ENCODE peak calls at places on chromosomes 13 and 19, in four cellular contexts. F, X, Y and U are unnamed samples.
A peak's percentile ranks its signal among the peaks of the same experiment; 100 is the strongest.

GRCh38 chr19:49887037-49887652 is 9.5 kb downstream of the IL4I1 start:
- DNase-seq in X (no peak), F (no peak), Y (no peak), U (no peak)

GRCh38 chr19:6097911-6098310 is 12.4 kb downstream of the RFX2 start:
- DNase-seq in F (no peak), X (no peak), Y (no peak), U (no peak)

GRCh38 chr19:3249408-3249807 is 24.9 kb downstream of the CELF5 start:
- DNase-seq in X (no peak), Y (no peak), F (no peak), U (no peak)

GRCh38 chr19:33086955-33087354 is 6.0 kb downstream of the GPATCH1 start:
- DNase-seq in Y (no peak), X (no peak), F (no peak), U (no peak)

GRCh38 chr13:57704031-57704430 is 72.5 kb downstream of the PCDH17 start:
- DNase-seq in F (no peak), Y (no peak), X (no peak), U (no peak)

GRCh38 chr13:108508263-108508662 is 121.1 kb upstream of the MYO16 start:
- DNase-seq in F (no peak), X (no peak), Y (no peak), U (no peak)

GRCh38 chr13:40172878-40173277 is 493.6 kb downstream of the FOXO1 start:
- DNase-seq in Y (no peak), F (no peak), X (no peak), U (no peak)

GRCh38 chr19:51250786-51251452 is at the start of gene SIGLECL1:
- DNase-seq in X (no peak), Y (no peak), F (no peak), U (no peak)

GRCh38 chr13:44236370-44236769 is 137.3 kb upstream of the SERP2 start:
- DNase-seq in F (no peak), X (no peak), Y (peak; percentile 51), U (no peak)

GRCh38 chr19:4967738-4968461 is 1.0 kb upstream of the KDM4B start:
- DNase-seq in Y (no peak), X (no peak), F (no peak), U (no peak)

GRCh38 chr13:99269627-99270252 is 11.6 kb upstream of the GPR18 start:
- DNase-seq in X (no peak), F (no peak), Y (no peak), U (no peak)

GRCh38 chr13:46552302-46552680 is 679 bp upstream of the LRCH1 start:
- DNase-seq in Y (no peak), F (no peak), X (no peak), U (no peak)

GRCh38 chr13:98313938-98314292 is 136.8 kb upstream of the RNF113B start:
- DNase-seq in Y (no peak), X (no peak), F (no peak), U (no peak)

GRCh38 chr19:29810504-29810871 is 1.3 kb upstream of the CCNE1 start:
- DNase-seq in Y (no peak), F (no peak), X (peak; percentile 25), U (no peak)

GRCh38 chr19:13938361-13939027 is at the start of gene PODNL1:
- DNase-seq in Y (no peak), F (no peak), X (no peak), U (no peak)

GRCh38 chr13:45472171-45472705 is 7.5 kb downstream of the COG3 start:
- DNase-seq in F (no peak), Y (no peak), X (no peak), U (no peak)

GRCh38 chr19:17183271-17183757 is 31.8 kb upstream of the USE1 start:
- DNase-seq in F (no peak), X (no peak), Y (no peak), U (no peak)

GRCh38 chr13:109146393-109146792 is 517.0 kb downstream of the MYO16 start:
- DNase-seq in X (no peak), F (no peak), Y (no peak), U (no peak)

GRCh38 chr19:18915639-18916038 is 3.5 kb downstream of the COPE start:
- DNase-seq in F (no peak), Y (no peak), X (no peak), U (no peak)

GRCh38 chr19:35889370-35890112 is 10.8 kb downstream of the NFKBID start:
- DNase-seq in F (no peak), X (no peak), Y (no peak), U (peak; percentile 1)

GRCh38 chr19:45514376-45515051 is 7.2 kb downstream of the VASP start:
- DNase-seq in X (no peak), Y (no peak), F (no peak), U (no peak)

GRCh38 chr19:14375582-14376291 is 5.5 kb upstream of the ADGRE5 start:
- DNase-seq in X (no peak), Y (no peak), F (peak; percentile 88), U (no peak)

GRCh38 chr13:36431204-36432105 is 840 bp upstream of the CCNA1 start:
- DNase-seq in X (no peak), Y (no peak), F (no peak), U (no peak)

GRCh38 chr19:28008695-28009094 is 1204.3 kb downstream of the UQCRFS1 start:
- DNase-seq in Y (no peak), X (no peak), F (no peak), U (no peak)

GRCh38 chr19:3285647-3286176 is 61.3 kb downstream of the CELF5 start:
- DNase-seq in Y (no peak), X (no peak), F (no peak), U (no peak)

GRCh38 chr13:109671919-109672318 is 114.5 kb downstream of the IRS2 start:
- DNase-seq in F (no peak), Y (no peak), X (no peak), U (no peak)

GRCh38 chr19:40150170-40150569 is 41.1 kb upstream of the MAP3K10 start:
- DNase-seq in Y (peak; percentile 29), X (no peak), F (no peak), U (no peak)

GRCh38 chr13:80783926-80784325 is 443.0 kb upstream of the SPRY2 start:
- DNase-seq in F (no peak), X (no peak), Y (no peak), U (no peak)

GRCh38 chr19:14165986-14166385 is 29.6 kb upstream of the ASF1B start:
- DNase-seq in F (no peak), X (no peak), Y (no peak), U (no peak)

GRCh38 chr13:71591380-71591779 is 275.6 kb downstream of the DACH1 start:
- DNase-seq in Y (no peak), F (no peak), X (no peak), U (no peak)
- TF ChIP-seq CTCF in Y (no peak), F (no peak), X (no peak), U (no peak)

DNA sequence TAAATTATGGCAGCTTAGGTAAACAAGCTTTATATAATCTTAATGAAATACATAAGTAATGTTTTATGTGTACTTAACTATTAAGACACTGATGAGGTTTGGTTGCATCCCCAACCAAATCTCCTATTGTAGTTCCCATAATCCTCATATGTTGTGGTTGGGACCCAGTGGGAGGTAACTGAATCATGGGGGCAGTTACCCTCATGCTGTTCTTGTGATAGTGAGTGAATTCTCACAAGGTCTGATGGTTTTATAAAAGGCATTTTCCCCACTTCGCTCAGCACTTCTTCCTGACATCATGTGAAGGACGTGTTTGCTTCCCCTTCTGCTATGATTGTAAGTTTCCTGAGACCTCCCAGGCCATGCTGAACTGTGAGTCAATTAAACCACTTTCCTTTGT is 212.7 kb downstream of the DIAPH3 start:
- DNase-seq in X (no peak), Y (no peak), F (no peak), U (no peak)
- TF ChIP-seq CTCF in X (no peak), Y (no peak), F (no peak), U (no peak)

GRCh38 chr13:76980075-76980718 is 11.7 kb upstream of the CLN5 start:
- DNase-seq in X (peak; percentile 69), Y (peak; percentile 59), F (peak; percentile 85), U (peak; percentile 90)
- TF ChIP-seq CTCF in X (peak; percentile 77), Y (no peak), F (peak; percentile 79), U (peak; percentile 86)

DNA sequence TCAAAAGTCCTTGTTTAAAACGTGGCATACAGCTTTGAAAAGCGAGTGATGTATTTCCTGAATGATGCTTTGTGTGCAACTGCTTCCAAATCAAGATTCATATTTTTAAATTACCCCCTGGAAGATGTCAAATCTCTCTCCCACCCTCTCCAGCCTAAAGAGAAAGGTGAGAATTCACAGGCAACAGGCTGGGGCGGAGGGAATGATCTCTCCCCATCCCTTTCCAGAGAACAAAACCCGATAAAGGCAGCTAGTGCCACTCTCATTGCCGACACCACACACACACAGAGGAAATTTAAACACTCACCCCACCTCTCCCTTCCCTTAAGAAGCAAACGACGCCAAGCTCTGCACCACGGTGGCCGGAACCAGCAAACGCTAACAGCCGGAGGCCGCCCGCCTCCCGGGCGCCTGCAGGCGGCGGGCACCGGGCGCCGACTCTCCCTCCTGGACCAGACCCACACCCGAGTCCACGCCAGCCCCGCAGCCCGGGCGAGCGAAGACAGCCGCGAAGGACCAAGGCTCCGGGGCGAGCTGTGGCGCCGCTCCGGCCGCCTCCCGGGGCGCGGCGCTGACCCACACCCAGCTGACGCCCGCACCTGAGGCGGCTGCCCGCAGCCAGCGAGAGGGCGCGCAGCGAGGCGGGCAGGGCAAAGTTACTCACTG is 485 bp downstream of the LNX2 start:
- DNase-seq in X (peak; percentile 54), F (peak; percentile 71), Y (no peak), U (no peak)
- TF ChIP-seq CTCF in X (no peak), F (peak; percentile 47), Y (no peak), U (no peak)

DNA sequence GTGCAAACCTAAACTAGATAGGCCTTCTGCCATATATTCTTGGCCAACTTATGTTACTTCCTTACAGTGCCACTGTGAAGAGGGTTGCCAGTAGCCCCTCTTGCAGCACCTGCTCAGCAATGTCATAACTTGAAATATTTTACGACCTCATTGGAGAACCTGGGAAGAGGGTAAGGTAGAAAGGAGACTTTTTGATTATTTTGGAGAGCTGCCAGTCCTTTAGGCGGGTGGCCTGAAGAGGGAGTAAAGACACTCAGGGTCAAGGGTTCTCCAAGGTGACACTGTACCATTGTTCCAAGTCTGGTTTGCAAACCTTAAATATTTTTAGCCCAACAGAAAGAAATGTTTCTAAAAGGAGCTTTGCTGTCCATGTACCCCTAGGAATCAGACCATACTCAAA is 118.3 kb downstream of the FLT1 start:
- DNase-seq in F (no peak), Y (no peak), X (no peak), U (no peak)
- TF ChIP-seq CTCF in F (no peak), Y (no peak), X (no peak), U (no peak)

DNA sequence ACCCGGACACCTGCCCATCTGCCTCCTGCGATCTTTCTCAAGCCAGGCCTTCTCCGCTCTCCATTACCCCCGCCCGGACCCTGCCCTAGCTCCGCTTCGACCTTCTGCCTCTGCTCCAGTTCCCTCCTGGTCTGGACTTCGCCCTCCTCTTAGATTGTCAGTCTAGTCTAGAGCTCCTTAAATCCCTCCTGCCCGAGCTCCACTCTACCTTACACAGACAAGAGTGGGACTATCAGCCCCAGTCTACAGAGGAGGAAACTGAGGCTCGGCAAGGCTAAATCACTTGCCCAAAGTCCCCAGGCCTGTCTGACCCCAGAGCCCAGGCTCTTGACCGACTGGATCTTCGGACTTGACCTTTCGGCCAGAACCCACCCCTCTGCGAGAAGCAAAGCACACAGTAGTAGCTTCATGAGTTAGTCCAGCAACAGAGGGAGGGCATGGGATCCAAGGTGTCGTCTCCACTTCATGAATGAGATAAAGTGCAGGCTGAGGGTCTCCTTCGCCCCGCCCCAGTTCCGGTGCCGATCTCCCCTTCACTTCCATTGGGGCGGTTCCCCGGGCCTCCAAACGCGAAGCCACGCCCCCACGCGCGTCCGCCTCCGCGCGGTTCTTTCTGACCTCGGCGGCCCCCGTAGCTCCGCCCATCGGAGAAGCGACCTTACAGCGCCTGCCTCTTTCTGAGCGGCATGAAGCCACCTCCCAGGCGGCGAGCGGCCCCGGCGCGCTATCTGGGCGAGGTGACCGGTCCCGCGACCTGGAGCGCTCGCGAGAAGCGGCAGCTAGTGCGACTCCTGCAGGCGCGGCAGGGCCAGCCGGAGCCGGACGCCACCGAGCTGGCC is at the start of gene SNAPC2:
- DNase-seq in F (peak; percentile 98), X (peak; percentile 96), Y (peak; percentile 96), U (peak; percentile 76)
- TF ChIP-seq CTCF in F (no peak), X (peak; percentile 18), Y (no peak), U (no peak)